ENCODE peak calls at places on chromosomes 6 and 20, in six cellular contexts. One of them, this sample, is unnamed.

GRCh38 chr20:38985060-38985459 is 22.9 kb downstream of the DHX35 start:
- DNase-seq in neural progenitor cell: no peak
- DNase-seq in fibroblast of villous mesenchyme: no peak
- DNase-seq in activated CD4-positive, alpha-beta T cell treated with anti-CD3 and anti-CD28 coated beads for 24 hours: no peak
- DNase-seq in stimulated activated naive CD8-positive, alpha-beta T cell treated with anti-CD3 and anti-CD28 coated beads, Interleukin-15, Interleukin-2, amounts not matched to agents 100 U/mL and 50 U/mL, for 24 hours: no peak
- DNase-seq in non-pigmented ciliary epithelial cell: no peak
- DNase-seq in this sample: no peak

GRCh38 chr20:13649548-13649947 is 10.8 kb upstream of the TASP1 start:
- DNase-seq in neural progenitor cell: peak
- DNase-seq in fibroblast of villous mesenchyme: peak
- DNase-seq in activated CD4-positive, alpha-beta T cell treated with anti-CD3 and anti-CD28 coated beads for 24 hours: no peak
- DNase-seq in stimulated activated naive CD8-positive, alpha-beta T cell treated with anti-CD3 and anti-CD28 coated beads, Interleukin-15, Interleukin-2, amounts not matched to agents 100 U/mL and 50 U/mL, for 24 hours: no peak
- DNase-seq in non-pigmented ciliary epithelial cell: no peak
- DNase-seq in this sample: no peak

GRCh38 chr6:89984926-89985743 is 90.9 kb downstream of the GJA10 start:
- DNase-seq in neural progenitor cell: peak
- DNase-seq in fibroblast of villous mesenchyme: peak
- DNase-seq in activated CD4-positive, alpha-beta T cell treated with anti-CD3 and anti-CD28 coated beads for 24 hours: no peak
- DNase-seq in stimulated activated naive CD8-positive, alpha-beta T cell treated with anti-CD3 and anti-CD28 coated beads, Interleukin-15, Interleukin-2, amounts not matched to agents 100 U/mL and 50 U/mL, for 24 hours: no peak
- DNase-seq in non-pigmented ciliary epithelial cell: no peak
- DNase-seq in this sample: no peak

GRCh38 chr6:163415176-163415619 is 680 bp downstream of the QKI start:
- DNase-seq in neural progenitor cell: no peak
- DNase-seq in fibroblast of villous mesenchyme: no peak
- DNase-seq in activated CD4-positive, alpha-beta T cell treated with anti-CD3 and anti-CD28 coated beads for 24 hours: no peak
- DNase-seq in stimulated activated naive CD8-positive, alpha-beta T cell treated with anti-CD3 and anti-CD28 coated beads, Interleukin-15, Interleukin-2, amounts not matched to agents 100 U/mL and 50 U/mL, for 24 hours: no peak
- DNase-seq in non-pigmented ciliary epithelial cell: no peak
- DNase-seq in this sample: peak

GRCh38 chr6:131062245-131063027 is 609 bp downstream of the EPB41L2 start:
- DNase-seq in neural progenitor cell: peak
- DNase-seq in fibroblast of villous mesenchyme: no peak
- DNase-seq in activated CD4-positive, alpha-beta T cell treated with anti-CD3 and anti-CD28 coated beads for 24 hours: no peak
- DNase-seq in stimulated activated naive CD8-positive, alpha-beta T cell treated with anti-CD3 and anti-CD28 coated beads, Interleukin-15, Interleukin-2, amounts not matched to agents 100 U/mL and 50 U/mL, for 24 hours: peak
- DNase-seq in non-pigmented ciliary epithelial cell: no peak
- DNase-seq in this sample: no peak

GRCh38 chr6:84867521-84867920 is 103.1 kb upstream of the TBX18 start:
- DNase-seq in neural progenitor cell: no peak
- DNase-seq in fibroblast of villous mesenchyme: peak
- DNase-seq in activated CD4-positive, alpha-beta T cell treated with anti-CD3 and anti-CD28 coated beads for 24 hours: no peak
- DNase-seq in stimulated activated naive CD8-positive, alpha-beta T cell treated with anti-CD3 and anti-CD28 coated beads, Interleukin-15, Interleukin-2, amounts not matched to agents 100 U/mL and 50 U/mL, for 24 hours: no peak
- DNase-seq in non-pigmented ciliary epithelial cell: peak
- DNase-seq in this sample: no peak

GRCh38 chr6:121503633-121504032 is 68.2 kb downstream of the GJA1 start:
- DNase-seq in neural progenitor cell: no peak
- DNase-seq in fibroblast of villous mesenchyme: no peak
- DNase-seq in activated CD4-positive, alpha-beta T cell treated with anti-CD3 and anti-CD28 coated beads for 24 hours: no peak
- DNase-seq in stimulated activated naive CD8-positive, alpha-beta T cell treated with anti-CD3 and anti-CD28 coated beads, Interleukin-15, Interleukin-2, amounts not matched to agents 100 U/mL and 50 U/mL, for 24 hours: no peak
- DNase-seq in non-pigmented ciliary epithelial cell: no peak
- DNase-seq in this sample: no peak

GRCh38 chr6:65760285-65760684 is 53.3 kb upstream of the EYS start:
- DNase-seq in neural progenitor cell: no peak
- DNase-seq in fibroblast of villous mesenchyme: no peak
- DNase-seq in activated CD4-positive, alpha-beta T cell treated with anti-CD3 and anti-CD28 coated beads for 24 hours: no peak
- DNase-seq in stimulated activated naive CD8-positive, alpha-beta T cell treated with anti-CD3 and anti-CD28 coated beads, Interleukin-15, Interleukin-2, amounts not matched to agents 100 U/mL and 50 U/mL, for 24 hours: no peak
- DNase-seq in non-pigmented ciliary epithelial cell: peak
- DNase-seq in this sample: no peak

GRCh38 chr6:145141609-145142008 is 593.7 kb downstream of the EPM2A start:
- DNase-seq in neural progenitor cell: no peak
- DNase-seq in fibroblast of villous mesenchyme: no peak
- DNase-seq in activated CD4-positive, alpha-beta T cell treated with anti-CD3 and anti-CD28 coated beads for 24 hours: no peak
- DNase-seq in stimulated activated naive CD8-positive, alpha-beta T cell treated with anti-CD3 and anti-CD28 coated beads, Interleukin-15, Interleukin-2, amounts not matched to agents 100 U/mL and 50 U/mL, for 24 hours: no peak
- DNase-seq in non-pigmented ciliary epithelial cell: no peak
- DNase-seq in this sample: no peak

GRCh38 chr6:166317261-166318212 is 9.3 kb upstream of the PRR18 start:
- DNase-seq in neural progenitor cell: no peak
- DNase-seq in fibroblast of villous mesenchyme: no peak
- DNase-seq in activated CD4-positive, alpha-beta T cell treated with anti-CD3 and anti-CD28 coated beads for 24 hours: no peak
- DNase-seq in stimulated activated naive CD8-positive, alpha-beta T cell treated with anti-CD3 and anti-CD28 coated beads, Interleukin-15, Interleukin-2, amounts not matched to agents 100 U/mL and 50 U/mL, for 24 hours: no peak
- DNase-seq in non-pigmented ciliary epithelial cell: no peak
- DNase-seq in this sample: no peak

GRCh38 chr6:127582777-127583462 is 5.9 kb downstream of the C6orf58 start:
- DNase-seq in neural progenitor cell: no peak
- DNase-seq in fibroblast of villous mesenchyme: peak
- DNase-seq in activated CD4-positive, alpha-beta T cell treated with anti-CD3 and anti-CD28 coated beads for 24 hours: no peak
- DNase-seq in stimulated activated naive CD8-positive, alpha-beta T cell treated with anti-CD3 and anti-CD28 coated beads, Interleukin-15, Interleukin-2, amounts not matched to agents 100 U/mL and 50 U/mL, for 24 hours: no peak
- DNase-seq in non-pigmented ciliary epithelial cell: peak
- DNase-seq in this sample: no peak

GRCh38 chr20:4242376-4242775 is 227.0 kb upstream of the RNF24 start:
- DNase-seq in neural progenitor cell: no peak
- DNase-seq in fibroblast of villous mesenchyme: no peak
- DNase-seq in activated CD4-positive, alpha-beta T cell treated with anti-CD3 and anti-CD28 coated beads for 24 hours: no peak
- DNase-seq in stimulated activated naive CD8-positive, alpha-beta T cell treated with anti-CD3 and anti-CD28 coated beads, Interleukin-15, Interleukin-2, amounts not matched to agents 100 U/mL and 50 U/mL, for 24 hours: no peak
- DNase-seq in non-pigmented ciliary epithelial cell: no peak
- DNase-seq in this sample: no peak

GRCh38 chr6:35240838-35241801 is 18.4 kb upstream of the ZNF76 start:
- DNase-seq in neural progenitor cell: peak
- DNase-seq in fibroblast of villous mesenchyme: peak
- DNase-seq in activated CD4-positive, alpha-beta T cell treated with anti-CD3 and anti-CD28 coated beads for 24 hours: peak
- DNase-seq in stimulated activated naive CD8-positive, alpha-beta T cell treated with anti-CD3 and anti-CD28 coated beads, Interleukin-15, Interleukin-2, amounts not matched to agents 100 U/mL and 50 U/mL, for 24 hours: peak
- DNase-seq in non-pigmented ciliary epithelial cell: no peak
- DNase-seq in this sample: peak

GRCh38 chr20:59933296-59933848 is at the start of gene SYCP2:
- DNase-seq in neural progenitor cell: no peak
- DNase-seq in fibroblast of villous mesenchyme: peak
- DNase-seq in activated CD4-positive, alpha-beta T cell treated with anti-CD3 and anti-CD28 coated beads for 24 hours: peak
- DNase-seq in stimulated activated naive CD8-positive, alpha-beta T cell treated with anti-CD3 and anti-CD28 coated beads, Interleukin-15, Interleukin-2, amounts not matched to agents 100 U/mL and 50 U/mL, for 24 hours: peak
- DNase-seq in non-pigmented ciliary epithelial cell: no peak
- DNase-seq in this sample: peak

GRCh38 chr6:169341706-169342105 is 88.1 kb upstream of the THBS2 start:
- DNase-seq in neural progenitor cell: no peak
- DNase-seq in fibroblast of villous mesenchyme: no peak
- DNase-seq in activated CD4-positive, alpha-beta T cell treated with anti-CD3 and anti-CD28 coated beads for 24 hours: no peak
- DNase-seq in stimulated activated naive CD8-positive, alpha-beta T cell treated with anti-CD3 and anti-CD28 coated beads, Interleukin-15, Interleukin-2, amounts not matched to agents 100 U/mL and 50 U/mL, for 24 hours: no peak
- DNase-seq in non-pigmented ciliary epithelial cell: no peak
- DNase-seq in this sample: no peak

GRCh38 chr20:44770480-44771171 is 25.0 kb downstream of the KCNK15 start:
- DNase-seq in neural progenitor cell: no peak
- DNase-seq in fibroblast of villous mesenchyme: no peak
- DNase-seq in activated CD4-positive, alpha-beta T cell treated with anti-CD3 and anti-CD28 coated beads for 24 hours: no peak
- DNase-seq in stimulated activated naive CD8-positive, alpha-beta T cell treated with anti-CD3 and anti-CD28 coated beads, Interleukin-15, Interleukin-2, amounts not matched to agents 100 U/mL and 50 U/mL, for 24 hours: no peak
- DNase-seq in non-pigmented ciliary epithelial cell: no peak
- DNase-seq in this sample: no peak

GRCh38 chr6:131054392-131055250 is 8.4 kb downstream of the EPB41L2 start:
- DNase-seq in neural progenitor cell: no peak
- DNase-seq in fibroblast of villous mesenchyme: no peak
- DNase-seq in activated CD4-positive, alpha-beta T cell treated with anti-CD3 and anti-CD28 coated beads for 24 hours: no peak
- DNase-seq in stimulated activated naive CD8-positive, alpha-beta T cell treated with anti-CD3 and anti-CD28 coated beads, Interleukin-15, Interleukin-2, amounts not matched to agents 100 U/mL and 50 U/mL, for 24 hours: no peak
- DNase-seq in non-pigmented ciliary epithelial cell: no peak
- DNase-seq in this sample: no peak

GRCh38 chr20:61389077-61389476 is 137.0 kb downstream of the CDH4 start:
- DNase-seq in neural progenitor cell: no peak
- DNase-seq in fibroblast of villous mesenchyme: no peak
- DNase-seq in activated CD4-positive, alpha-beta T cell treated with anti-CD3 and anti-CD28 coated beads for 24 hours: no peak
- DNase-seq in stimulated activated naive CD8-positive, alpha-beta T cell treated with anti-CD3 and anti-CD28 coated beads, Interleukin-15, Interleukin-2, amounts not matched to agents 100 U/mL and 50 U/mL, for 24 hours: no peak
- DNase-seq in non-pigmented ciliary epithelial cell: no peak
- DNase-seq in this sample: no peak

GRCh38 chr6:83057705-83058321 is 7.8 kb downstream of the UBE3D start:
- DNase-seq in neural progenitor cell: peak
- DNase-seq in fibroblast of villous mesenchyme: peak
- DNase-seq in activated CD4-positive, alpha-beta T cell treated with anti-CD3 and anti-CD28 coated beads for 24 hours: no peak
- DNase-seq in stimulated activated naive CD8-positive, alpha-beta T cell treated with anti-CD3 and anti-CD28 coated beads, Interleukin-15, Interleukin-2, amounts not matched to agents 100 U/mL and 50 U/mL, for 24 hours: no peak
- DNase-seq in non-pigmented ciliary epithelial cell: peak
- DNase-seq in this sample: peak

GRCh38 chr6:100455230-100456124 is 9.2 kb downstream of the SIM1 start:
- DNase-seq in neural progenitor cell: peak
- DNase-seq in fibroblast of villous mesenchyme: no peak
- DNase-seq in activated CD4-positive, alpha-beta T cell treated with anti-CD3 and anti-CD28 coated beads for 24 hours: no peak
- DNase-seq in stimulated activated naive CD8-positive, alpha-beta T cell treated with anti-CD3 and anti-CD28 coated beads, Interleukin-15, Interleukin-2, amounts not matched to agents 100 U/mL and 50 U/mL, for 24 hours: no peak
- DNase-seq in non-pigmented ciliary epithelial cell: no peak
- DNase-seq in this sample: no peak

GRCh38 chr6:167572841-167573271 is 248.0 kb downstream of the TTLL2 start:
- DNase-seq in neural progenitor cell: no peak
- DNase-seq in fibroblast of villous mesenchyme: no peak
- DNase-seq in activated CD4-positive, alpha-beta T cell treated with anti-CD3 and anti-CD28 coated beads for 24 hours: no peak
- DNase-seq in stimulated activated naive CD8-positive, alpha-beta T cell treated with anti-CD3 and anti-CD28 coated beads, Interleukin-15, Interleukin-2, amounts not matched to agents 100 U/mL and 50 U/mL, for 24 hours: no peak
- DNase-seq in non-pigmented ciliary epithelial cell: no peak
- DNase-seq in this sample: no peak

GRCh38 chr6:37303891-37304503 is 46.1 kb upstream of the TMEM217 start:
- DNase-seq in neural progenitor cell: peak
- DNase-seq in fibroblast of villous mesenchyme: peak
- DNase-seq in activated CD4-positive, alpha-beta T cell treated with anti-CD3 and anti-CD28 coated beads for 24 hours: no peak
- DNase-seq in stimulated activated naive CD8-positive, alpha-beta T cell treated with anti-CD3 and anti-CD28 coated beads, Interleukin-15, Interleukin-2, amounts not matched to agents 100 U/mL and 50 U/mL, for 24 hours: peak
- DNase-seq in non-pigmented ciliary epithelial cell: no peak
- DNase-seq in this sample: peak

GRCh38 chr6:166554316-166554715 is 32.2 kb downstream of the RAMACL start:
- DNase-seq in neural progenitor cell: peak
- DNase-seq in fibroblast of villous mesenchyme: peak
- DNase-seq in activated CD4-positive, alpha-beta T cell treated with anti-CD3 and anti-CD28 coated beads for 24 hours: no peak
- DNase-seq in stimulated activated naive CD8-positive, alpha-beta T cell treated with anti-CD3 and anti-CD28 coated beads, Interleukin-15, Interleukin-2, amounts not matched to agents 100 U/mL and 50 U/mL, for 24 hours: no peak
- DNase-seq in non-pigmented ciliary epithelial cell: no peak
- DNase-seq in this sample: no peak

GRCh38 chr6:20746024-20746423 is 211.8 kb downstream of the CDKAL1 start:
- DNase-seq in neural progenitor cell: no peak
- DNase-seq in fibroblast of villous mesenchyme: no peak
- DNase-seq in activated CD4-positive, alpha-beta T cell treated with anti-CD3 and anti-CD28 coated beads for 24 hours: no peak
- DNase-seq in stimulated activated naive CD8-positive, alpha-beta T cell treated with anti-CD3 and anti-CD28 coated beads, Interleukin-15, Interleukin-2, amounts not matched to agents 100 U/mL and 50 U/mL, for 24 hours: no peak
- DNase-seq in non-pigmented ciliary epithelial cell: no peak
- DNase-seq in this sample: no peak

GRCh38 chr6:136527831-136528230 is 22.4 kb downstream of the MAP7 start:
- DNase-seq in neural progenitor cell: no peak
- DNase-seq in fibroblast of villous mesenchyme: no peak
- DNase-seq in activated CD4-positive, alpha-beta T cell treated with anti-CD3 and anti-CD28 coated beads for 24 hours: no peak
- DNase-seq in stimulated activated naive CD8-positive, alpha-beta T cell treated with anti-CD3 and anti-CD28 coated beads, Interleukin-15, Interleukin-2, amounts not matched to agents 100 U/mL and 50 U/mL, for 24 hours: no peak
- DNase-seq in non-pigmented ciliary epithelial cell: no peak
- DNase-seq in this sample: no peak

GRCh38 chr6:137230547-137230946 is 11.4 kb upstream of the IFNGR1 start:
- DNase-seq in neural progenitor cell: no peak
- DNase-seq in fibroblast of villous mesenchyme: no peak
- DNase-seq in activated CD4-positive, alpha-beta T cell treated with anti-CD3 and anti-CD28 coated beads for 24 hours: no peak
- DNase-seq in stimulated activated naive CD8-positive, alpha-beta T cell treated with anti-CD3 and anti-CD28 coated beads, Interleukin-15, Interleukin-2, amounts not matched to agents 100 U/mL and 50 U/mL, for 24 hours: no peak
- DNase-seq in non-pigmented ciliary epithelial cell: no peak
- DNase-seq in this sample: no peak

GRCh38 chr6:46985943-46986342 is 56.2 kb downstream of the ADGRF1 start:
- DNase-seq in neural progenitor cell: no peak
- DNase-seq in fibroblast of villous mesenchyme: no peak
- DNase-seq in activated CD4-positive, alpha-beta T cell treated with anti-CD3 and anti-CD28 coated beads for 24 hours: no peak
- DNase-seq in stimulated activated naive CD8-positive, alpha-beta T cell treated with anti-CD3 and anti-CD28 coated beads, Interleukin-15, Interleukin-2, amounts not matched to agents 100 U/mL and 50 U/mL, for 24 hours: no peak
- DNase-seq in non-pigmented ciliary epithelial cell: no peak
- DNase-seq in this sample: no peak

GRCh38 chr6:22147983-22148797 is 148.6 kb downstream of the PRL start:
- DNase-seq in neural progenitor cell: peak
- DNase-seq in fibroblast of villous mesenchyme: peak
- DNase-seq in activated CD4-positive, alpha-beta T cell treated with anti-CD3 and anti-CD28 coated beads for 24 hours: no peak
- DNase-seq in stimulated activated naive CD8-positive, alpha-beta T cell treated with anti-CD3 and anti-CD28 coated beads, Interleukin-15, Interleukin-2, amounts not matched to agents 100 U/mL and 50 U/mL, for 24 hours: no peak
- DNase-seq in non-pigmented ciliary epithelial cell: peak
- DNase-seq in this sample: no peak